ENCODE peak calls at places on chromosome 2, in six cellular contexts. One of them, this sample, is unnamed.

GRCh38 chr2:11379558-11379957 is 35.1 kb upstream of the ROCK2 start:
- DNase-seq in cardiac fibroblast: peak
- DNase-seq in activated CD8-positive, alpha-beta T cell treated with anti-CD3 and anti-CD28 coated beads for 36 hours: no peak
- DNase-seq in cardiac muscle cell: no peak
- DNase-seq in PC-3: no peak
- DNase-seq in fibroblast of mammary gland: no peak
- DNase-seq in this sample: no peak

GRCh38 chr2:187478719-187479118 is 30.7 kb upstream of the CALCRL start:
- DNase-seq in cardiac fibroblast: no peak
- DNase-seq in activated CD8-positive, alpha-beta T cell treated with anti-CD3 and anti-CD28 coated beads for 36 hours: no peak
- DNase-seq in fibroblast of mammary gland: no peak
- DNase-seq in PC-3: peak
- DNase-seq in cardiac muscle cell: no peak
- DNase-seq in this sample: no peak

GRCh38 chr2:37671816-37672103 is 318 bp upstream of the CDC42EP3 start:
- DNase-seq in activated CD8-positive, alpha-beta T cell treated with anti-CD3 and anti-CD28 coated beads for 36 hours: no peak
- DNase-seq in PC-3: no peak
- DNase-seq in cardiac fibroblast: peak
- DNase-seq in cardiac muscle cell: no peak
- DNase-seq in fibroblast of mammary gland: no peak
- DNase-seq in this sample: no peak

GRCh38 chr2:8729939-8730338 is 48.1 kb downstream of the ID2 start:
- DNase-seq in cardiac muscle cell: no peak
- DNase-seq in activated CD8-positive, alpha-beta T cell treated with anti-CD3 and anti-CD28 coated beads for 36 hours: no peak
- DNase-seq in PC-3: peak
- DNase-seq in cardiac fibroblast: peak
- DNase-seq in fibroblast of mammary gland: peak
- DNase-seq in this sample: no peak

GRCh38 chr2:107412209-107412904 is 414.3 kb upstream of the RGPD4 start:
- DNase-seq in cardiac muscle cell: no peak
- DNase-seq in fibroblast of mammary gland: peak
- DNase-seq in activated CD8-positive, alpha-beta T cell treated with anti-CD3 and anti-CD28 coated beads for 36 hours: no peak
- DNase-seq in cardiac fibroblast: peak
- DNase-seq in PC-3: no peak
- DNase-seq in this sample: no peak

GRCh38 chr2:212330263-212330662 is 208.3 kb downstream of the ERBB4 start:
- DNase-seq in activated CD8-positive, alpha-beta T cell treated with anti-CD3 and anti-CD28 coated beads for 36 hours: no peak
- DNase-seq in PC-3: no peak
- DNase-seq in cardiac muscle cell: no peak
- DNase-seq in cardiac fibroblast: no peak
- DNase-seq in fibroblast of mammary gland: no peak
- DNase-seq in this sample: no peak

GRCh38 chr2:17327649-17328048 is 190.6 kb downstream of the RAD51AP2 start:
- DNase-seq in fibroblast of mammary gland: no peak
- DNase-seq in cardiac fibroblast: no peak
- DNase-seq in PC-3: no peak
- DNase-seq in cardiac muscle cell: no peak
- DNase-seq in activated CD8-positive, alpha-beta T cell treated with anti-CD3 and anti-CD28 coated beads for 36 hours: no peak
- DNase-seq in this sample: no peak

GRCh38 chr2:44550571-44550970 is 188.8 kb downstream of the CAMKMT start:
- DNase-seq in cardiac muscle cell: no peak
- DNase-seq in fibroblast of mammary gland: peak
- DNase-seq in activated CD8-positive, alpha-beta T cell treated with anti-CD3 and anti-CD28 coated beads for 36 hours: no peak
- DNase-seq in PC-3: peak
- DNase-seq in cardiac fibroblast: no peak
- DNase-seq in this sample: peak

GRCh38 chr2:239459056-239459455 is 58.2 kb upstream of the HDAC4 start:
- DNase-seq in cardiac muscle cell: no peak
- DNase-seq in fibroblast of mammary gland: no peak
- DNase-seq in cardiac fibroblast: no peak
- DNase-seq in PC-3: no peak
- DNase-seq in activated CD8-positive, alpha-beta T cell treated with anti-CD3 and anti-CD28 coated beads for 36 hours: no peak
- DNase-seq in this sample: no peak

GRCh38 chr2:18435425-18436037 is 124.9 kb downstream of the RDH14 start:
- DNase-seq in cardiac muscle cell: peak
- DNase-seq in fibroblast of mammary gland: peak
- DNase-seq in activated CD8-positive, alpha-beta T cell treated with anti-CD3 and anti-CD28 coated beads for 36 hours: peak
- DNase-seq in cardiac fibroblast: peak
- DNase-seq in PC-3: peak
- DNase-seq in this sample: no peak

GRCh38 chr2:117323341-117323740 is 491.1 kb upstream of the DDX18 start:
- DNase-seq in cardiac fibroblast: no peak
- DNase-seq in activated CD8-positive, alpha-beta T cell treated with anti-CD3 and anti-CD28 coated beads for 36 hours: no peak
- DNase-seq in PC-3: no peak
- DNase-seq in cardiac muscle cell: peak
- DNase-seq in fibroblast of mammary gland: no peak
- DNase-seq in this sample: no peak

GRCh38 chr2:60844105-60844504 is 37.3 kb upstream of the REL start:
- DNase-seq in fibroblast of mammary gland: no peak
- DNase-seq in cardiac muscle cell: no peak
- DNase-seq in cardiac fibroblast: no peak
- DNase-seq in activated CD8-positive, alpha-beta T cell treated with anti-CD3 and anti-CD28 coated beads for 36 hours: peak
- DNase-seq in PC-3: no peak
- DNase-seq in this sample: no peak

GRCh38 chr2:225104321-225104720 is 62.1 kb upstream of the DOCK10 start:
- DNase-seq in PC-3: peak
- DNase-seq in cardiac muscle cell: no peak
- DNase-seq in activated CD8-positive, alpha-beta T cell treated with anti-CD3 and anti-CD28 coated beads for 36 hours: no peak
- DNase-seq in cardiac fibroblast: no peak
- DNase-seq in fibroblast of mammary gland: no peak
- DNase-seq in this sample: no peak

GRCh38 chr2:30240162-30240696 is 8.9 kb downstream of the LBH start:
- DNase-seq in fibroblast of mammary gland: no peak
- DNase-seq in PC-3: no peak
- DNase-seq in cardiac fibroblast: no peak
- DNase-seq in cardiac muscle cell: no peak
- DNase-seq in activated CD8-positive, alpha-beta T cell treated with anti-CD3 and anti-CD28 coated beads for 36 hours: no peak
- DNase-seq in this sample: no peak

GRCh38 chr2:163681765-163682164 is 54.0 kb downstream of the FIGN start:
- DNase-seq in PC-3: no peak
- DNase-seq in fibroblast of mammary gland: peak
- DNase-seq in cardiac muscle cell: no peak
- DNase-seq in cardiac fibroblast: peak
- DNase-seq in activated CD8-positive, alpha-beta T cell treated with anti-CD3 and anti-CD28 coated beads for 36 hours: no peak
- DNase-seq in this sample: no peak

GRCh38 chr2:20771296-20771695 is 51.6 kb downstream of the LDAH start:
- DNase-seq in PC-3: no peak
- DNase-seq in fibroblast of mammary gland: no peak
- DNase-seq in cardiac fibroblast: no peak
- DNase-seq in cardiac muscle cell: no peak
- DNase-seq in activated CD8-positive, alpha-beta T cell treated with anti-CD3 and anti-CD28 coated beads for 36 hours: no peak
- DNase-seq in this sample: no peak

GRCh38 chr2:232200195-232200594 is 178.4 kb upstream of the ALPP start:
- DNase-seq in cardiac fibroblast: no peak
- DNase-seq in activated CD8-positive, alpha-beta T cell treated with anti-CD3 and anti-CD28 coated beads for 36 hours: no peak
- DNase-seq in PC-3: peak
- DNase-seq in fibroblast of mammary gland: no peak
- DNase-seq in cardiac muscle cell: no peak
- DNase-seq in this sample: no peak

GRCh38 chr2:56185101-56185581 is 1.4 kb downstream of the CCDC85A start:
- DNase-seq in PC-3: peak
- DNase-seq in cardiac muscle cell: peak
- DNase-seq in fibroblast of mammary gland: no peak
- DNase-seq in cardiac fibroblast: no peak
- DNase-seq in activated CD8-positive, alpha-beta T cell treated with anti-CD3 and anti-CD28 coated beads for 36 hours: no peak
- DNase-seq in this sample: no peak

GRCh38 chr2:53778536-53779162 is 8.1 kb downstream of the ASB3 start:
- DNase-seq in activated CD8-positive, alpha-beta T cell treated with anti-CD3 and anti-CD28 coated beads for 36 hours: no peak
- DNase-seq in fibroblast of mammary gland: no peak
- DNase-seq in cardiac fibroblast: no peak
- DNase-seq in PC-3: no peak
- DNase-seq in cardiac muscle cell: no peak
- DNase-seq in this sample: no peak

GRCh38 chr2:223735659-223736244 is 101.6 kb downstream of the AP1S3 start:
- DNase-seq in fibroblast of mammary gland: peak
- DNase-seq in cardiac fibroblast: peak
- DNase-seq in cardiac muscle cell: no peak
- DNase-seq in activated CD8-positive, alpha-beta T cell treated with anti-CD3 and anti-CD28 coated beads for 36 hours: no peak
- DNase-seq in PC-3: peak
- DNase-seq in this sample: no peak

GRCh38 chr2:129929321-129930290 is 49.9 kb upstream of the RAB6C start:
- DNase-seq in cardiac fibroblast: no peak
- DNase-seq in activated CD8-positive, alpha-beta T cell treated with anti-CD3 and anti-CD28 coated beads for 36 hours: no peak
- DNase-seq in cardiac muscle cell: no peak
- DNase-seq in PC-3: no peak
- DNase-seq in fibroblast of mammary gland: peak
- DNase-seq in this sample: no peak

GRCh38 chr2:128316777-128317185 is 1.9 kb downstream of the HS6ST1 start:
- DNase-seq in fibroblast of mammary gland: no peak
- DNase-seq in PC-3: no peak
- DNase-seq in cardiac fibroblast: no peak
- DNase-seq in cardiac muscle cell: no peak
- DNase-seq in activated CD8-positive, alpha-beta T cell treated with anti-CD3 and anti-CD28 coated beads for 36 hours: no peak
- DNase-seq in this sample: no peak

GRCh38 chr2:121179467-121179866 is 105.5 kb downstream of the TFCP2L1 start:
- DNase-seq in activated CD8-positive, alpha-beta T cell treated with anti-CD3 and anti-CD28 coated beads for 36 hours: no peak
- DNase-seq in cardiac fibroblast: no peak
- DNase-seq in fibroblast of mammary gland: no peak
- DNase-seq in PC-3: no peak
- DNase-seq in cardiac muscle cell: no peak
- DNase-seq in this sample: no peak

DNA sequence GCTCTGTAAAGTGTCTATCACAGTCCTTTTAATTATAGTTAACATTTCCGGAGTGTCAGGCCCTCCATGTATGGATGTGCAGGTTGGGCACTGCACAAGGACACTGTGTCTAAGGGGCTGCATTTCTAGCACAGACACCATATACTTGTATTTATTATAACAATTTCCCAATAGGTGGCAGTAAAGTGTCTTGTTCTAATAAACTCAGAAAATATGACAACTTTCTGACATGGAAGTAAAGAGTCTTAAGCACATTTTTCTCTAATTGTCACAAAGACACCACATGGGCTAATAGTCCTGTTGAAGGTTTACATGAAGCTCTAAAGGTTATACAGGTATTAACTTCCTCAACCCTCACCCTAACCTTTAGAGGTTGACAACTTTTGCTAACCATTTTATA is 156.6 kb downstream of the DYSF start:
- DNase-seq in activated CD8-positive, alpha-beta T cell treated with anti-CD3 and anti-CD28 coated beads for 36 hours: no peak
- DNase-seq in cardiac fibroblast: peak
- DNase-seq in fibroblast of mammary gland: peak
- DNase-seq in PC-3: peak
- DNase-seq in cardiac muscle cell: no peak
- DNase-seq in this sample: peak
- TF ChIP-seq CTCF in activated CD8-positive, alpha-beta T cell treated with anti-CD3 and anti-CD28 coated beads for 36 hours: peak
- TF ChIP-seq CTCF in cardiac fibroblast: no peak
- TF ChIP-seq CTCF in fibroblast of mammary gland: peak
- TF ChIP-seq CTCF in PC-3: peak
- TF ChIP-seq CTCF in cardiac muscle cell: peak
- TF ChIP-seq CTCF in this sample: peak

DNA sequence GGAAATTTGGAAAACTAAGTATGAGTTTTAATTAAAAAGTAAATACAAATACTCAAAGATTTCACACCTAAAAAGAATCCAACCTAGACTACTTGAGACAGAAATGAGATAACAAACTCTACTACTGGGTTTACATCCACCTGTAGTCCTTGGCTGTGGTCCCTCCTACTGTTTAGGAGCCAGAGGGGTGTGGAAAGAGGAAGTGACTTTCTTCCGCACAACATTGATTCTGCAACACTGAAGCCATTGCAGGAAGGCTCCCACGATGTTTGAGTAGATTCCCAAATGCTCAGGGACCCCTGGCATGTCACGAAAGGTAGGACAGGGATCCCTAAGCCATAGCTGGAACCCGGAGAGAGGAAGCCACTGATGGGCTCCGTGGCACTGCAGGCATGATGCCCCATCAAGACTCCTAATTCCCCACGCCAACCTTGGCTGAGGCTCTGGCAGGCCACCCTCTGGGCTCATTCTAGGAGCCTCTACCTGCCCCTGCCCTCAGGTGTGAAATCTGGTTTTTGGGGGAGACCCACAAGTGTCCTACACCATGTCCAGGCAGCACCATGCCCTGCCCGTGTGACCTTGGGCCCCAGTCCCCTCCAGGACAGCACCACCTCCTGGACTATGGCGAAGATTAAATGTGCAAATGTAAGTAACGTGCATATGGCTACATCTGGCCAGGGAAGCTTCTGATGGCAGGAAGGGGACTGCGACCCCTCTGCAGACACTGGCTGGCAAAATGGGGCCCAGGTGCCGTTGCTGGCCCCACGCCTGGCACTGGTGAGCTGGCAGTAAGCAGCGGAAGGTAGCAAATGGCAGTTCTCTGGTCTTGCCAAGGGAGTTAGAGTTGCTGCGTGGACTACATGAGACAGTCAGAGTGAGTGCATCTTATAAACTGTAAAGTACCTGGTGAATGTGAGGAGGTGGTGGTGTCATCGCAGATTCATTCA is 38.2 kb upstream of the MAL start:
- DNase-seq in activated CD8-positive, alpha-beta T cell treated with anti-CD3 and anti-CD28 coated beads for 36 hours: no peak
- DNase-seq in cardiac fibroblast: no peak
- DNase-seq in PC-3: no peak
- DNase-seq in cardiac muscle cell: no peak
- DNase-seq in fibroblast of mammary gland: no peak
- DNase-seq in this sample: no peak
- TF ChIP-seq CTCF in activated CD8-positive, alpha-beta T cell treated with anti-CD3 and anti-CD28 coated beads for 36 hours: no peak
- TF ChIP-seq CTCF in cardiac fibroblast: no peak
- TF ChIP-seq CTCF in PC-3: no peak
- TF ChIP-seq CTCF in cardiac muscle cell: no peak
- TF ChIP-seq CTCF in fibroblast of mammary gland: no peak
- TF ChIP-seq CTCF in this sample: no peak

GRCh38 chr2:177282787-177283533 is 18.4 kb upstream of the NFE2L2 start:
- DNase-seq in fibroblast of mammary gland: no peak
- DNase-seq in activated CD8-positive, alpha-beta T cell treated with anti-CD3 and anti-CD28 coated beads for 36 hours: no peak
- DNase-seq in cardiac fibroblast: no peak
- DNase-seq in cardiac muscle cell: no peak
- DNase-seq in PC-3: no peak
- DNase-seq in this sample: no peak
- TF ChIP-seq CTCF in fibroblast of mammary gland: no peak
- TF ChIP-seq CTCF in activated CD8-positive, alpha-beta T cell treated with anti-CD3 and anti-CD28 coated beads for 36 hours: no peak
- TF ChIP-seq CTCF in cardiac fibroblast: no peak
- TF ChIP-seq CTCF in cardiac muscle cell: no peak
- TF ChIP-seq CTCF in PC-3: no peak
- TF ChIP-seq CTCF in this sample: no peak

DNA sequence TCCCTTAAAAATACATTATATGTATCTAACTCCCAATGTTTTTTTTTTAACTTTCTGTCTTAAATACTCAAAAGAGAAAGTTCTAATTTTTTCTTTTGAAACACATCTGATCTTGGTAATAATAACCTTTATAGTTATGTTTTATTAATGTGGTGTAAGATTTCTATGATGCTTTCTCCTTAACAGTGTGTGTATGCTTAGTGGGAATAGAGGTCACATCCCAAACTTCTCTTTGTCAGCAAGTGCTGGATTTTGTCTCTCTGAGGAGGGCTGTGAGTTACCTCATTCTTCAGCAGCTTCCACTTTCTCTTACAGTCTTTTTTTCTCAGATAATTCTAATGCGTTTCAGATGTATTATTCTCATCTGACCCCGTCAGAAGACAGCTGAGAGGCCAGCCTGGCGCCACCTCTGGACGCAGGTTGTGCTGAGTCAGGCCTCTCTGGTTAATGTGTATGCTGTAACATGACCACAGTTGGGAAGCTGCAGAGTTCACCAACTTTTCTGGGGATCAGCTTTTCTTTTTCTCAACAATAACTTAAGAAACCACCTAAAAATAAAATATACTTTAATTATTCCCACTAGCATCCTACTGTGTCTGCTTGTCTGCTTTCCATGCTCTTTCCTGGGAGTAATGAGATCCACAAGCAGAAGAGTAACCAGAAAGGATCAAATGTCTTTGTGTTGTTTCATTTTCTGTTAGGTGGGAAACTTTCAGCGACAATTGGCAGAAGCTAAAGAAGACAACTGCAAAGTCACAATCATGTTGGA is 79.5 kb downstream of the CCDC150 start:
- DNase-seq in fibroblast of mammary gland: peak
- DNase-seq in cardiac muscle cell: peak
- DNase-seq in cardiac fibroblast: peak
- DNase-seq in PC-3: peak
- DNase-seq in activated CD8-positive, alpha-beta T cell treated with anti-CD3 and anti-CD28 coated beads for 36 hours: no peak
- DNase-seq in this sample: peak
- TF ChIP-seq CTCF in fibroblast of mammary gland: peak
- TF ChIP-seq CTCF in cardiac muscle cell: peak
- TF ChIP-seq CTCF in cardiac fibroblast: peak
- TF ChIP-seq CTCF in PC-3: peak
- TF ChIP-seq CTCF in activated CD8-positive, alpha-beta T cell treated with anti-CD3 and anti-CD28 coated beads for 36 hours: no peak
- TF ChIP-seq CTCF in this sample: no peak

This sample was measured in GM13977.